ENCODE peak calls at places on chromosome 11, in eight cellular contexts. B is non-pigmented ciliary epithelial cell; J is CD4-positive, CD25-positive, alpha-beta regulatory T cell; F is neural progenitor cell; E is kidney tubule cell; L is esophagus muscularis mucosa; R is NCI-H345; Z is stimulated activated naive CD8-positive, alpha-beta T cell treated with anti-CD3 and anti-CD28 coated beads, Interleukin-15, Interleukin-2, amounts not matched to agents 100 U/mL and 50 U/mL, for 24 hours. M is an unnamed sample.

GRCh38 chr11:111422494-111423249 is 43.6 kb upstream of the POU2AF1 start:
- DNase-seq in B (no peak), L (no peak), Z (peak), R (peak), E (peak), F (peak), J (peak), M (no peak)

GRCh38 chr11:123754101-123754568 is at the start of gene OR6X1:
- DNase-seq in Z (no peak), L (no peak), B (no peak), E (no peak), F (no peak), R (no peak), J (no peak), M (no peak)

GRCh38 chr11:75479598-75479986 is 46.1 kb downstream of the GDPD5 start:
- DNase-seq in J (no peak), L (no peak), Z (no peak), B (no peak), F (no peak), E (no peak), R (no peak), M (no peak)

GRCh38 chr11:127074151-127074761 is 73.7 kb upstream of the KIRREL3 start:
- DNase-seq in J (no peak), B (no peak), F (peak), E (peak), R (peak), L (no peak), Z (no peak), M (no peak)

GRCh38 chr11:124123587-124123986 is 8.3 kb downstream of the VWA5A start:
- DNase-seq in Z (no peak), L (no peak), R (peak), B (no peak), J (no peak), E (no peak), F (peak), M (no peak)

GRCh38 chr11:638616-639323 is 1.7 kb downstream of the DRD4 start:
- DNase-seq in E (no peak), Z (no peak), J (no peak), F (peak), B (no peak), R (no peak), L (no peak), M (no peak)

GRCh38 chr11:57315491-57315890 is 9.3 kb downstream of the TNKS1BP1 start:
- DNase-seq in R (no peak), J (no peak), E (no peak), L (no peak), Z (no peak), F (no peak), B (no peak), M (no peak)

GRCh38 chr11:126888126-126888712 is 112.4 kb downstream of the KIRREL3 start:
- DNase-seq in B (no peak), F (no peak), R (no peak), E (no peak), J (no peak), L (no peak), Z (no peak), M (no peak)

GRCh38 chr11:28566643-28567042 is 458.5 kb downstream of the METTL15 start:
- DNase-seq in B (peak), R (no peak), L (no peak), Z (no peak), E (peak), F (peak), J (no peak), M (no peak)

GRCh38 chr11:115699326-115699725 is 195.1 kb upstream of the CADM1 start:
- DNase-seq in Z (no peak), J (no peak), E (no peak), F (no peak), R (no peak), B (no peak), L (no peak), M (no peak)

GRCh38 chr11:43282607-43283440 is 29.0 kb upstream of the API5 start:
- DNase-seq in R (peak), J (peak), Z (peak), E (peak), F (peak), B (no peak), L (peak), M (peak)

GRCh38 chr11:34523053-34523452 is 9.5 kb upstream of the ELF5 start:
- DNase-seq in F (no peak), J (no peak), B (no peak), Z (no peak), L (no peak), E (no peak), R (no peak), M (no peak)

GRCh38 chr11:120239713-120240640 is at the start of gene POU2F3:
- DNase-seq in L (no peak), R (peak), J (no peak), B (no peak), E (no peak), Z (peak), F (peak), M (no peak)

GRCh38 chr11:35418847-35419712 is at the start of gene SLC1A2:
- DNase-seq in E (peak), J (no peak), Z (peak), R (peak), F (peak), L (no peak), B (no peak), M (no peak)

GRCh38 chr11:12799373-12799835 is 125.2 kb downstream of the TEAD1 start:
- DNase-seq in R (no peak), B (no peak), E (no peak), Z (no peak), F (no peak), L (no peak), J (no peak), M (no peak)

GRCh38 chr11:85810871-85811611 is at the start of gene SYTL2:
- DNase-seq in B (no peak), J (peak), L (no peak), F (peak), R (peak), E (peak), Z (peak), M (peak)

GRCh38 chr11:114846040-114846791 is 167.9 kb downstream of the NXPE2 start:
- DNase-seq in Z (no peak), L (peak), F (peak), R (peak), J (no peak), B (no peak), E (peak), M (no peak)

GRCh38 chr11:101348786-101349185 is 219.2 kb upstream of the PGR start:
- DNase-seq in Z (no peak), J (no peak), F (no peak), B (no peak), R (no peak), L (no peak), E (no peak), M (no peak)

GRCh38 chr11:85694385-85694980 is 8.5 kb upstream of the CCDC89 start:
- DNase-seq in B (peak), F (peak), R (peak), J (peak), L (no peak), Z (no peak), E (peak), M (peak)

GRCh38 chr11:114109206-114110090 is 49.9 kb downstream of the ZBTB16 start:
- DNase-seq in R (no peak), F (no peak), B (no peak), L (no peak), Z (no peak), J (no peak), E (no peak), M (no peak)